ENCODE peak calls at places on chromosomes 4 and X, in six cellular contexts. H is astrocyte of the spinal cord, W is fibroblast of lung, K is tibial artery, S is fibroblast of villous mesenchyme, U is H9. B is an unnamed sample.

GRCh38 chr4:27360651-27361347 is 500.2 kb downstream of the STIM2 start:
- DNase-seq in W (no peak), U (no peak), K (no peak), S (peak; percentile 50), H (peak; percentile 91), B (peak; percentile 1)

GRCh38 chr4:23278845-23279244 is 586.1 kb downstream of the GBA3 start:
- DNase-seq in S (peak; percentile 4), H (no peak), U (no peak), K (no peak), W (no peak), B (no peak)

GRCh38 chrX:85992811-85993229 is 54.5 kb downstream of the CHM start:
- DNase-seq in S (peak; percentile 16), H (peak; percentile 44), K (no peak), W (peak; percentile 29), U (no peak), B (no peak)

GRCh38 chr4:4985036-4985435 is 34.2 kb downstream of the CYTL1 start:
- DNase-seq in U (no peak), W (no peak), K (no peak), H (no peak), S (no peak), B (no peak)

GRCh38 chr4:168475745-168476144 is 4.5 kb downstream of the DDX60L start:
- DNase-seq in S (no peak), W (no peak), K (no peak), H (no peak), U (peak; percentile 47), B (no peak)

GRCh38 chr4:168864831-168865541 is 145.1 kb downstream of the CBR4 start:
- DNase-seq in K (no peak), W (peak; percentile 51), S (peak; percentile 72), H (no peak), U (peak; percentile 57), B (no peak)

GRCh38 chr4:25993564-25994185 is 79.7 kb downstream of the SMIM20 start:
- DNase-seq in K (no peak), H (no peak), W (peak; percentile 23), S (no peak), U (peak; percentile 99), B (peak; percentile 68)

GRCh38 chr4:145130788-145131398 is 32.8 kb downstream of the ABCE1 start:
- DNase-seq in U (no peak), K (no peak), W (peak; percentile 62), S (peak; percentile 86), H (peak; percentile 89), B (no peak)

GRCh38 chr4:185685804-185686203 is 126.2 kb downstream of the SORBS2 start:
- DNase-seq in K (no peak), H (no peak), S (no peak), W (no peak), U (no peak), B (no peak)

GRCh38 chrX:21958888-21959287 is 18.4 kb downstream of the SMS start:
- DNase-seq in W (peak; percentile 79), S (peak; percentile 88), U (no peak), H (no peak), K (no peak), B (no peak)

GRCh38 chrX:40099046-40099968 is 1.5 kb upstream of the BCOR start:
- DNase-seq in K (peak; percentile 77), W (no peak), U (peak; percentile 79), S (no peak), H (no peak), B (no peak)

GRCh38 chr4:89254847-89255246 is 52.8 kb downstream of the GPRIN3 start:
- DNase-seq in W (peak; percentile 23), K (no peak), S (peak; percentile 23), U (peak; percentile 45), H (no peak), B (peak; percentile 19)

GRCh38 chrX:145405012-145405411 is 157.7 kb downstream of the SPANXN1 start:
- DNase-seq in S (peak; percentile 4), U (no peak), H (peak; percentile 28), W (peak; percentile 25), K (no peak), B (peak; percentile 31)

GRCh38 chr4:120057416-120057815 is 9.2 kb downstream of the MAD2L1 start:
- DNase-seq in S (no peak), W (no peak), U (no peak), H (no peak), K (no peak), B (no peak)

GRCh38 chr4:155666701-155667537 is at the start of gene GUCY1A1:
- DNase-seq in K (peak; percentile 74), S (peak; percentile 26), W (no peak), H (peak; percentile 15), U (peak; percentile 63), B (peak; percentile 20)

GRCh38 chrX:18288716-18289115 is 65.8 kb downstream of the SCML2 start:
- DNase-seq in S (no peak), U (no peak), K (no peak), W (no peak), H (no peak), B (no peak)

GRCh38 chr4:5142726-5143125 is 91.4 kb downstream of the STK32B start:
- DNase-seq in W (peak; percentile 58), H (peak; percentile 38), S (peak; percentile 64), U (peak; percentile 57), K (no peak), B (no peak)

GRCh38 chr4:3176625-3177229 is 72.2 kb upstream of the MSANTD1 start:
- DNase-seq in U (no peak), W (no peak), S (no peak), H (no peak), K (no peak), B (no peak)

DNA sequence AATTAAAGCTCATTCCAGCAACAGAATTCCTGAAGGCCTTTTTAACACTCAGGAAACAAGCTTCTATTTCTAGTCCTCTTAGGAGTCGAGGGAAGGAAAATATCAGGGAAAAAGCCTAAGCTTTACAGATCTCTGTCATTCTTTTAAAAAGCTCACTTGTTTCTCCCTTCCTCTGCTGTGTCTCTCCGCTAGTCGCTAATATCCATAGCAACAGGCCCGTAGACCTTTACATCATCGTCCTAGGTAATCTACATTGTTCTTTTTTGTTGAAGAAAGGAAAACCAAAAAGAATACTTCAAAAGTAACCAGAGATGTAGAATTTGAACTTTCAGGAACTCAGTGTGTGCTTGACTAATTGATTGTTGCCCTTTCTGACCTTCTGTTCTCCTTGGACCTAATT is 45.9 kb upstream of the MTMR1 start:
- DNase-seq in U (no peak), H (no peak), W (no peak), K (no peak), S (no peak), B (no peak)
- TF ChIP-seq CTCF in U (no peak), H (no peak), W (no peak), K (no peak), S (no peak), B (no peak)

GRCh38 chr4:78441786-78442185 is 109.8 kb upstream of the ANXA3 start:
- DNase-seq in W (no peak), S (no peak), K (no peak), H (no peak), U (no peak), B (no peak)
- TF ChIP-seq CTCF in W (no peak), S (no peak), K (no peak), H (no peak), U (no peak), B (no peak)

GRCh38 chrX:132955710-132956109 is 2.7 kb downstream of the HS6ST2 start:
- DNase-seq in H (no peak), W (no peak), S (no peak), U (no peak), K (no peak), B (no peak)
- TF ChIP-seq CTCF in H (no peak), W (peak; percentile 8), S (no peak), U (no peak), K (no peak), B (no peak)

GRCh38 chr4:173990879-173991231 is 292.6 kb downstream of the FBXO8 start:
- DNase-seq in U (no peak), K (no peak), H (no peak), W (peak; percentile 50), S (peak; percentile 92), B (no peak)
- TF ChIP-seq CTCF in U (no peak), K (no peak), H (no peak), W (no peak), S (peak; percentile 21), B (no peak)

DNA sequence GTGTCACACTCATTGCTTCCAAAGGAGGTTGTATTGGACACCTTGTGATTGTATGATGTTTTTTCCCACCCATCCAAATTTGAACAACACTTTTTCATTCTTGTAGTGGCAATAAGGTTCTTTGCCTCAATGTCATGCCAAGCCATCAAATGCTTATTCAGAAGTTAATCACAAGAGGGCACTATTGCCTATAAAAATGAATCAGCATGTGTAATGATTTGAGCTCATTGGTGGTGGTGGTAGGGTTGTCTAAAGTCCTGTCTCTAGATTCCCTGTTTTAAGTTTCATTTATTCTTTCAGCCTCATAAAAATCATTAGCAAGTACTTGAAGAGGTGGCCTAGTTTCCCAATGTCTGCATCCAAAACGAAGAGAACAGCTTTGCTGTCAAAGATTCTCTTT is 37.0 kb downstream of the IRS4 start:
- DNase-seq in W (peak; percentile 35), H (peak; percentile 36), U (no peak), S (peak; percentile 19), K (no peak), B (no peak)
- TF ChIP-seq CTCF in W (peak; percentile 32), H (peak; percentile 33), U (peak; percentile 74), S (peak; percentile 30), K (peak; percentile 18), B (peak; percentile 74)

GRCh38 chr4:1418494-1419285 is 12.4 kb upstream of the NKX1-1 start:
- DNase-seq in U (no peak), H (no peak), K (peak; percentile 41), W (no peak), S (no peak), B (no peak)

GRCh38 chr4:1419708-1420107 is 13.5 kb upstream of the NKX1-1 start:
- DNase-seq in H (no peak), W (no peak), K (no peak), S (no peak), U (no peak), B (no peak)

GRCh38 chr4:1416948-1417260 is 10.7 kb upstream of the NKX1-1 start:
- DNase-seq in H (no peak), K (peak; percentile 46), S (no peak), U (no peak), W (no peak), B (no peak)

GRCh38 chr4:1416051-1416947 is 10.1 kb upstream of the NKX1-1 start:
- DNase-seq in S (no peak), K (no peak), U (peak; percentile 30), W (no peak), H (no peak), B (no peak)

DNA sequence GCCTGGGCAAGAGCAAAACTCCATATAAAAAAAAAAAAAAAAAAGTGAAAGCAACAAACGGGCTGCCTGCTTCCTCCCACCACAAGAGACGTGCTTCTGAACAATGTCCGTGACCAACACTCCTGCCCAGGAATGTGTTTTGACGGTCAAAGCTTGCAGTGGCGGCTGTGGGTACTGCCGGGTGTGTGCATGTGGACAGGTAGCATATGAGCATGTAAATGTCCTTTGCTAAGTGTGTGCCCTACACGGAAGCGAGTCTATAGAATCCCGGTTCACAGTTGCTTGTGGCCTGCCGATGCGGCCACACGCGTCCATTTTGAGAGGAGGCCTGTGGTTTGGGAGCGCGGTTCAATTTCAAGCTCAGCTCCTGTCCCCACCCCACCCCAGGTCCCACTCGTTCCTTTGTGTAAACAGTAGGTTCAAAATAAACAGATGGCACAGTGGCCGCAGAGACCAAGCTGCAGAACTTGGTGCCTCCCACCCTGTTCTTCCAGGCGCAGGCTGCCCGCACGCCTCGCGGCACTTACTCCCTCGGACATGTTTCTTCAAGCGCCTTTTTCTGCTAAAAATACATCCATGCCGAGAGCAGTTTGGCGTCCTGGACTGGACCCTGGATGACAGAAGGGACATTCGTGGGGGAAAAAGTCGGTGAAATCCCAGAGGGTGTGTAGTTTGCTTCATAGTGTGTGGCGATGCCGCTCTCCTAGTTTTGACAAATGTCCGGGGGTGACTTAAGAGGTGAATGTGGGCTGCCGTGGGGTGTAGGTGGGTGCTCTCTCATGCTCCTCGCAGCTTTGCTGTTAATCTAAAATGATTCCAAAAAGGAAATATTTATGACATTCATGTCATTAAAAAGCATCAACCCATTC is 11.5 kb upstream of the NKX1-1 start:
- DNase-seq in K (peak; percentile 54), H (no peak), U (peak; percentile 31), W (no peak), S (no peak), B (no peak)
- TF ChIP-seq CTCF in K (no peak), H (no peak), U (peak; percentile 17), W (no peak), S (no peak), B (peak; percentile 28)

B was measured in neural crest cell.